ENCODE peak calls at places on chromosomes 6 and 20, in nine cellular contexts. J is mucosa of descending colon, N is suprapubic skin, L is body of pancreas, Y is gastrocnemius medialis, C is GM10248, D is ovary, Z is MM.1S, B is AG09319. F is an unnamed sample.

GRCh38 chr6:109183109-109183508 is 87.8 kb downstream of the CEP57L1 start:
- DNase-seq in J (no peak), N (no peak), L (no peak), Y (no peak), C (no peak), D (no peak), Z (no peak), B (no peak), F (no peak)

GRCh38 chr20:50625986-50626677 is 65.2 kb downstream of the RIPOR3 start:
- DNase-seq in J (no peak), N (no peak), L (peak; percentile 36), Y (peak; percentile 76), C (no peak), D (peak; percentile 75), Z (no peak), B (no peak), F (no peak)

GRCh38 chr6:63783096-63783495 is 147.5 kb downstream of the PHF3 start:
- DNase-seq in J (no peak), N (no peak), L (peak; percentile 47), Y (no peak), C (no peak), D (no peak), Z (peak; percentile 36), B (no peak), F (no peak)

GRCh38 chr6:21085206-21085605 is 508.3 kb upstream of the SOX4 start:
- DNase-seq in J (no peak), N (no peak), L (no peak), Y (no peak), C (no peak), D (no peak), Z (no peak), B (no peak), F (no peak)

GRCh38 chr6:109527989-109528388 is 45.0 kb upstream of the ZBTB24 start:
- DNase-seq in J (no peak), N (no peak), L (no peak), Y (no peak), C (no peak), D (no peak), Z (no peak), B (no peak), F (no peak)

GRCh38 chr6:105492706-105493673 is 90.1 kb upstream of the PREP start:
- DNase-seq in J (no peak), N (no peak), L (no peak), Y (no peak), C (peak; percentile 53), D (peak; percentile 33), Z (peak; percentile 66), B (no peak), F (no peak)

GRCh38 chr6:38306915-38307314 is 332.8 kb downstream of the BTBD9 start:
- DNase-seq in J (no peak), N (no peak), L (no peak), Y (no peak), C (no peak), D (no peak), Z (peak; percentile 29), B (no peak), F (no peak)

GRCh38 chr6:141264101-141264500 is 868.6 kb upstream of the GJE1 start:
- DNase-seq in J (no peak), N (no peak), L (no peak), Y (no peak), C (no peak), D (no peak), Z (no peak), B (no peak), F (no peak)

GRCh38 chr6:155313602-155314091 is 637 bp downstream of the TFB1M start:
- DNase-seq in J (peak; percentile 44), N (no peak), L (no peak), Y (no peak), C (no peak), D (no peak), Z (peak; percentile 11), B (no peak), F (no peak)

GRCh38 chr20:57229490-57229889 is 37.0 kb downstream of the BMP7 start:
- DNase-seq in J (no peak), N (no peak), L (no peak), Y (no peak), C (no peak), D (no peak), Z (no peak), B (no peak), F (no peak)

GRCh38 chr20:22744341-22745193 is 160.2 kb upstream of the FOXA2 start:
- DNase-seq in J (no peak), N (no peak), L (no peak), Y (no peak), C (no peak), D (no peak), Z (no peak), B (no peak), F (no peak)

GRCh38 chr6:129921169-129921817 is 60.2 kb upstream of the TMEM244 start:
- DNase-seq in J (no peak), N (no peak), L (no peak), Y (no peak), C (no peak), D (no peak), Z (no peak), B (no peak), F (no peak)

GRCh38 chr6:41460742-41461336 is 85.3 kb upstream of the FOXP4 start:
- DNase-seq in J (no peak), N (no peak), L (no peak), Y (no peak), C (no peak), D (no peak), Z (no peak), B (no peak), F (no peak)

GRCh38 chr6:33280539-33280938 is 3.6 kb downstream of the B3GALT4 start:
- DNase-seq in J (no peak), N (no peak), L (no peak), Y (no peak), C (no peak), D (no peak), Z (no peak), B (no peak), F (no peak)

GRCh38 chr6:33278810-33279209 is 1.9 kb downstream of the B3GALT4 start:
- DNase-seq in J (no peak), N (no peak), L (no peak), Y (no peak), C (no peak), D (no peak), Z (no peak), B (no peak), F (no peak)

GRCh38 chr6:33279257-33279695 is 2.4 kb downstream of the B3GALT4 start:
- DNase-seq in J (no peak), N (no peak), L (no peak), Y (peak; percentile 28), C (no peak), D (no peak), Z (no peak), B (no peak), F (no peak)

GRCh38 chr6:33278392-33278741 is 1.4 kb downstream of the B3GALT4 start:
- DNase-seq in J (no peak), N (no peak), L (no peak), Y (no peak), C (no peak), D (no peak), Z (no peak), B (no peak), F (no peak)

DNA sequence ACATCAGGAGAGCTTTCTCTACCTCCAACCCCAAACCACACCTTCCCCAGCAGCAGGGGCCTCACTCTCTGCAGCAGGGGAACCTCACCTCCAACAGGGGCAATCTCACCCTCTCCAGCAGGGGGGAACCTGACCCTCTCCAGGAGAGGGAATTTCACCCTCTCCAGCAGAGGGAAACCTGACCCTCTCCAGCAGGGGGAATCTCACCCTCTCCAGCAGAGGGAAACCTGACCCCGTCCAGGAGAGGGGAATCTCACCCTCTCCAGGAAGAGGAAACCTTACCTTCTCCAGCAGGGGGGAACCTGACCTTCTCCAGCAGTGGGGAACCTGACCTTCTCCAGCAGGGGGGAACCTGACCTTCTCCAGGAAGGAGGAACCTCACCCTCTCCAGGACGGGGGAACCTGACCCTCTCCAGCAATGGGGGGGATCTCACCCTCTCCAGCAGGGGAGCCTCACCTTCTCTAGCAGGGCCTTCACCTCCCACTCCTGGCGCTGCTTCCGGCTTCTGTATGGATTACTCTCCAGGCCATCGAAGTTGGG is 3.1 kb downstream of the B3GALT4 start:
- DNase-seq in J (no peak), N (peak; percentile 65), L (no peak), Y (peak; percentile 65), C (no peak), D (no peak), Z (no peak), B (no peak), F (no peak)
- TF ChIP-seq CTCF in J (no peak), N (peak; percentile 49), L (peak; percentile 38), Y (no peak), C (peak; percentile 38), D (no peak), Z (peak; percentile 38), B (peak; percentile 33), F (peak; percentile 56)

GRCh38 chr20:35478804-35479472 is 23.5 kb downstream of the CEP250 start:
- DNase-seq in J (no peak), N (no peak), L (no peak), Y (no peak), C (no peak), D (no peak), Z (no peak), B (no peak), F (no peak)
- TF ChIP-seq CTCF in J (no peak), N (no peak), L (no peak), Y (no peak), C (peak; percentile 22), D (no peak), Z (no peak), B (no peak), F (no peak)

DNA sequence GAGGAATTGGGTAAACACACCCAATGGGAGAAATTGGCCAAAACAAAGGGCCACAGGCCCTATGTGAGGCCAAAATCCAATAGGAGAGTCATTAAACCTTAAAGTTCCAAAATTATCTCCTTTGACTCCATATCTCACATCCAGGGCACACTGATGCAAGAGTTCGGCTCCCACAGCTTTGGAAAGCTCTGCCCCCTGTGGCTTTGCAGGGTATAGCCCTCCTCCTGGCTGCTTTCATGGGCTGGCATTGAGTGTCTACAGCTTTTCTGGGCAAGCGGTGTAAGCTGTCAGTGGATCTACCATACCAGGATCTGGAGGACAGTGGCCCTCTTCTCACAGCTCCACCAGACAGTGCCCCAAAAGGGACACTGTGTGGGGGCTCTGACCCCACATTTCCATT is 160.5 kb downstream of the ADGRG6 start:
- DNase-seq in J (no peak), N (no peak), L (no peak), Y (no peak), C (no peak), D (no peak), Z (no peak), B (no peak), F (no peak)
- TF ChIP-seq CTCF in J (no peak), N (no peak), L (no peak), Y (no peak), C (no peak), D (no peak), Z (no peak), B (no peak), F (peak; percentile 49)

GRCh38 chr20:11443382-11444119 is 474.1 kb upstream of the BTBD3 start:
- DNase-seq in J (no peak), N (no peak), L (no peak), Y (no peak), C (no peak), D (no peak), Z (no peak), B (no peak), F (no peak)

GRCh38 chr20:11436113-11436890 is 481.4 kb upstream of the BTBD3 start:
- DNase-seq in J (no peak), N (no peak), L (no peak), Y (no peak), C (no peak), D (no peak), Z (no peak), B (no peak), F (no peak)

GRCh38 chr20:11437611-11438380 is 479.9 kb upstream of the BTBD3 start:
- DNase-seq in J (no peak), N (no peak), L (no peak), Y (no peak), C (no peak), D (no peak), Z (no peak), B (no peak), F (no peak)

GRCh38 chr20:11438412-11438811 is 479.3 kb upstream of the BTBD3 start:
- DNase-seq in J (no peak), N (no peak), L (no peak), Y (no peak), C (no peak), D (no peak), Z (no peak), B (no peak), F (no peak)
- TF ChIP-seq CTCF in J (no peak), N (no peak), L (no peak), Y (no peak), C (no peak), D (no peak), Z (no peak), B (no peak), F (no peak)

F was measured in type B pancreatic cell.